ENCODE peak calls at places on chromosomes 5 and 9, in six cellular contexts. G is mesenchymal stem cell, L is IMR-90, H is neuronal stem cell, W is H1, O is mesendoderm. B is an unnamed sample.

GRCh38 chr9:134663753-134664415 is 22.3 kb downstream of the COL5A1 start:
- DNase-seq in W (no peak), L (no peak), H (no peak), G (no peak), O (no peak), B (no peak)

GRCh38 chr9:109012876-109013677 is at the start of gene CTNNAL1:
- DNase-seq in L (peak; percentile 81), W (peak; percentile 71), G (peak; percentile 88), O (peak; percentile 96), H (peak; percentile 87), B (peak; percentile 98)

GRCh38 chr5:51559921-51560658 is 176.8 kb downstream of the ISL1 start:
- DNase-seq in H (no peak), W (no peak), O (no peak), G (no peak), L (no peak), B (no peak)

GRCh38 chr9:128276574-128277270 is 646 bp downstream of the SWI5 start:
- DNase-seq in L (peak; percentile 34), O (peak; percentile 86), H (peak; percentile 12), G (peak; percentile 68), W (no peak), B (peak; percentile 63)

GRCh38 chr5:75048457-75048953 is 3.9 kb downstream of the GCNT4 start:
- DNase-seq in L (peak; percentile 37), G (peak; percentile 86), W (no peak), O (no peak), H (no peak), B (no peak)

GRCh38 chr5:33321026-33321425 is 119.7 kb upstream of the TARS1 start:
- DNase-seq in G (peak; percentile 79), O (no peak), L (peak; percentile 98), H (no peak), W (no peak), B (no peak)

GRCh38 chr5:127772531-127772930 is 69.3 kb downstream of the CCDC192 start:
- DNase-seq in O (no peak), W (no peak), G (no peak), L (no peak), H (no peak), B (no peak)

GRCh38 chr5:132405646-132406045 is 36.1 kb downstream of the SLC22A5 start:
- DNase-seq in O (no peak), L (no peak), H (no peak), W (no peak), G (no peak), B (no peak)

GRCh38 chr5:78328585-78329173 is 31.7 kb upstream of the SCAMP1 start:
- DNase-seq in L (peak; percentile 40), G (peak; percentile 17), H (no peak), O (peak; percentile 41), W (no peak), B (no peak)

GRCh38 chr5:117235814-117236213 is 661.2 kb upstream of the SEMA6A start:
- DNase-seq in W (no peak), H (no peak), O (no peak), L (no peak), G (no peak), B (no peak)

GRCh38 chr9:90142580-90142979 is 500.0 kb downstream of the DIRAS2 start:
- DNase-seq in H (peak; percentile 62), O (peak; percentile 65), W (no peak), G (peak; percentile 50), L (peak; percentile 25), B (no peak)

GRCh38 chr5:108560581-108560980 is 178.7 kb upstream of the FBXL17 start:
- DNase-seq in H (no peak), W (no peak), L (peak; percentile 98), O (no peak), G (peak; percentile 95), B (no peak)

GRCh38 chr9:130651221-130651620 is 13.2 kb upstream of the PRDM12 start:
- DNase-seq in W (no peak), O (no peak), H (no peak), L (no peak), G (no peak), B (no peak)

GRCh38 chr9:79623799-79624721 is 52.3 kb downstream of the TLE4 start:
- DNase-seq in G (peak; percentile 18), H (no peak), L (no peak), W (no peak), O (peak; percentile 65), B (no peak)

GRCh38 chr5:107184066-107184465 is 486.7 kb downstream of the EFNA5 start:
- DNase-seq in L (no peak), W (no peak), O (no peak), H (no peak), G (no peak), B (no peak)

GRCh38 chr9:130493476-130493875 is 48.7 kb downstream of the ASS1 start:
- DNase-seq in O (no peak), L (no peak), W (no peak), H (no peak), G (no peak), B (no peak)

GRCh38 chr5:55344392-55344992 is 36.7 kb downstream of the MTREX start:
- DNase-seq in W (peak; percentile 21), L (peak; percentile 70), O (peak; percentile 65), G (peak; percentile 73), H (peak; percentile 47), B (peak; percentile 38)

GRCh38 chr5:42756630-42757601 is at the start of gene CCDC152:
- DNase-seq in W (no peak), H (peak; percentile 27), G (peak; percentile 7), L (peak; percentile 3), O (peak; percentile 72), B (peak; percentile 85)

GRCh38 chr9:96006961-96007360 is 131.5 kb downstream of the ERCC6L2 start:
- DNase-seq in W (no peak), H (no peak), G (peak; percentile 46), O (no peak), L (peak; percentile 84), B (no peak)

GRCh38 chr5:136424835-136425694 is 59.7 kb upstream of the TRPC7 start:
- DNase-seq in W (peak; percentile 58), L (peak; percentile 33), H (peak; percentile 79), G (peak; percentile 40), O (peak; percentile 89), B (peak; percentile 89)

GRCh38 chr9:121192959-121193645 is 8.6 kb downstream of the RAB14 start:
- DNase-seq in L (peak; percentile 36), W (no peak), G (peak; percentile 55), H (no peak), O (peak; percentile 25), B (no peak)

GRCh38 chr5:43332401-43332800 is 19.2 kb upstream of the HMGCS1 start:
- DNase-seq in O (no peak), G (no peak), H (no peak), W (no peak), L (no peak), B (no peak)

GRCh38 chr9:347667-348292 is 133.1 kb downstream of the DOCK8 start:
- DNase-seq in L (peak; percentile 41), O (peak; percentile 43), H (peak; percentile 5), W (no peak), G (peak; percentile 3), B (no peak)

GRCh38 chr9:8254527-8254926 is 454.9 kb upstream of the DMAC1 start:
- DNase-seq in O (no peak), W (no peak), H (no peak), G (no peak), L (no peak), B (no peak)

GRCh38 chr5:144191998-144192397 is 21.3 kb downstream of the KCTD16 start:
- DNase-seq in W (no peak), O (peak; percentile 82), H (no peak), G (peak; percentile 84), L (peak; percentile 87), B (no peak)

GRCh38 chr5:52007230-52007858 is 624.1 kb downstream of the ISL1 start:
- DNase-seq in O (peak; percentile 56), W (no peak), L (peak; percentile 38), H (no peak), G (peak; percentile 60), B (peak; percentile 33)

DNA sequence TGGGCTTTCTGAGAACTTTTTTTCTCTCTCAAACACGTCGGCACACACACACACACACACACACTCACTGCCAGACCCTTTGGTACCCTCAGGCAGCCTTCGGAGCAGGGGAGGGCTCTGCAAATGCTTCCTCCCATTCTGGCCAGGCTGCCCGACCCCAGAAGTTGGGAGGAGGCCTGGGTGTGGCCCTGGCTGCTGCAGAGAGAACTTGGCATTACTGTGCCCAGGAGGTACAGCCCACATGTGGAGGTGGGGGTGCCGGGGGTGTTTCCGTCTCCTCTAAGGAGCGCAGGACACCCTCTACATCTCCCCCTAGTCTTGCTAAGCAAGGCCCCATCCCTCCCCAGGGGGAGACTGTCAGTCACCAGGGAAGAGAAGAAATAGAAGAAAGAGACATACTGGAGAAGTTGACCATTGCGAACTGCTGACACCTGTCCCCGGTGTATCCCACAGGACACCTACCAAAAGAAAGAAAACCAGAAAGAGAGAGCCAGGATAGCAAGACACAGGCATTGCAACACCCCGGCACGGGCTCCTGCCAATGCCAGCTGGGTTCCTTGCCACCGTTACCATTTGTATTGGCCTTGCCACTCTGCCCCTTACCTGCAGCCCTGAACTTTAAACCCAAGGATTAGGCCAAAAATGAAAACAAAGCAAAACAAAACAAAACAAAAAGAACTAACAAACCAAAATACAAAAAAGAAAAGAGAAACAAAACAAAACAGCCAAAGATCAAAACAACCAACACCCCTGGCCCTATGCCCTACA is 69.3 kb downstream of the PSD2 start:
- DNase-seq in L (no peak), O (no peak), G (no peak), W (no peak), H (no peak), B (no peak)
- H2BK15ac ChIP-seq in L (no peak overlapping the region), O (no peak overlapping the region), G (no peak overlapping the region), W (no peak overlapping the region), H (no peak overlapping the region), B (no peak overlapping the region)

DNA sequence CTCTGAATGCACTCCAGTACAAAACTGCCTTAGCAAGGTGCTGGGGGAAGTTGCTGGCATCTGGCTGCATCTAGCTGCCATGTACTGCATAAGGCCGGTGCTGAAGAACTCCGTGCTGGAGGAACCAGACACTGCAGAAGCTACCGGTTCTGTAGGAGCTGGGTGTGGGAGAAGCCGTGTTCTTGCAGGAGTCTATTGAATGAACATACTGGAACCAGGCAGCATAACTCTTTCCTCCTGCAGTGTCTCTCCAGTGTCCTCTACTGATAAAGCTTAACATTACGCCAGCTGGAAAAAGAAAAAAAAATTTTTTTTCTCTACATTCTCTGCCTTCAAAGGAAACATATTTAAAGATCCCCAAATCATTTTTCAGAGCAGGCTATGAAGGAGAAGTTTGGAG is 38.5 kb downstream of the VPS13A start:
- DNase-seq in W (no peak), O (peak; percentile 19), G (peak; percentile 22), H (no peak), L (peak; percentile 55), B (no peak)
- H3K23ac ChIP-seq in W (no peak overlapping the region), O (no peak overlapping the region), G (no peak overlapping the region), H (no peak overlapping the region), L (no peak overlapping the region), B (no peak overlapping the region)

GRCh38 chr9:72990397-72991182 is 37.7 kb upstream of the ALDH1A1 start:
- DNase-seq in O (no peak), W (no peak), L (no peak), G (no peak), H (no peak), B (no peak)
- H2BK15ac ChIP-seq in O (no peak overlapping the region), W (no peak overlapping the region), L (no peak overlapping the region), G (no peak overlapping the region), H (no peak overlapping the region), B (no peak overlapping the region)

DNA sequence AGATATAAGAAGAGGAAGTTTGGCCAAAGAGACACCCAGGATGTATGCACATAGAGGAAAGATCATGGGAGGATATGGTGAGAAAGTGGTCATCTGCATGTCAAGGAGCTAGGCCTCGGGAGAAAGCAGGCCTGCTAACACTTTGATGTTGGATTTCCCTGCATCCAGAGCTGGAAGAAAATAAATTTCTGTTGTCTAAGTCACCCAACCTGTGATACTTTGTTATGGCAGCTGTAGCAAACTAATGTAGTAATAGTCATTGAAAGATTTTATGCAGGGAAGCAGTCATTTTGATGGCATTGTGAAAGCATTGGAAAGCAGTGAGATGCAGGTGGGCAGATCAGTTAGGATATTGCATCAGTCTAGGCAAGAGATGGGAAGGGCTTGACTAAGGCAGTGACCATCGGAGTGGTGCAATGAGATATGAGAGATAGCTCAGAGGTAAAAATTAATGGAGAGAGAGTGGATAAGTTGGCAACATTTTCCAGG is 24.5 kb upstream of the FOCAD start:
- DNase-seq in W (no peak), H (no peak), G (no peak), L (no peak), O (no peak), B (no peak)
- H3K23ac ChIP-seq in W (no peak overlapping the region), H (no peak overlapping the region), G (no peak overlapping the region), L (no peak overlapping the region), O (no peak overlapping the region), B (no peak overlapping the region)

B was measured in H9.